ENCODE peak calls at places on chromosomes 2 and 18, in nine cellular contexts. V, E, P, T, G, S, U, D and H are unnamed samples.

GRCh38 chr2:217993817-217994459 is 8.9 kb downstream of the TNS1 start:
- DNase-seq in V (no peak), E (no peak), P (no peak), T (peak), G (peak), S (no peak), U (peak), D (peak), H (no peak)

GRCh38 chr2:70340921-70341765 is 39.3 kb upstream of the FAM136A start:
- DNase-seq in V (no peak), E (peak), P (no peak), T (peak), G (peak), S (peak), U (peak), D (no peak), H (peak)

GRCh38 chr2:190534310-190535118 is at the start of gene NEMP2:
- DNase-seq in V (no peak), E (peak), P (no peak), T (peak), G (peak), S (no peak), U (peak), D (peak), H (peak)

GRCh38 chr2:25251032-25251460 is 82.7 kb upstream of the POMC start:
- DNase-seq in V (no peak), E (no peak), P (no peak), T (no peak), G (no peak), S (no peak), U (no peak), D (no peak), H (no peak)

GRCh38 chr2:79776461-79777146 is 263.8 kb downstream of the CTNNA2 start:
- DNase-seq in V (no peak), E (no peak), P (no peak), T (no peak), G (no peak), S (no peak), U (no peak), D (no peak), H (no peak)

GRCh38 chr18:34491719-34492118 is 218.4 kb upstream of the DTNA start:
- DNase-seq in V (no peak), E (no peak), P (no peak), T (no peak), G (no peak), S (no peak), U (peak), D (no peak), H (no peak)

GRCh38 chr2:102726128-102727087 is 35.4 kb upstream of the TMEM182 start:
- DNase-seq in V (no peak), E (no peak), P (no peak), T (no peak), G (no peak), S (no peak), U (no peak), D (no peak), H (no peak)

GRCh38 chr2:19352946-19353720 is 5.3 kb downstream of the OSR1 start:
- DNase-seq in V (no peak), E (no peak), P (no peak), T (no peak), G (no peak), S (no peak), U (no peak), D (no peak), H (no peak)

GRCh38 chr2:55595536-55595935 is 21.9 kb downstream of the PPP4R3B start:
- DNase-seq in V (no peak), E (no peak), P (no peak), T (peak), G (no peak), S (no peak), U (no peak), D (no peak), H (no peak)

GRCh38 chr2:119292226-119292625 is 68.6 kb downstream of the STEAP3 start:
- DNase-seq in V (no peak), E (peak), P (no peak), T (no peak), G (no peak), S (peak), U (peak), D (no peak), H (peak)

GRCh38 chr2:28071221-28071620 is 180.7 kb downstream of the BABAM2 start:
- DNase-seq in V (no peak), E (no peak), P (no peak), T (no peak), G (no peak), S (no peak), U (no peak), D (no peak), H (no peak)

GRCh38 chr2:96152301-96153165 is 7.3 kb upstream of the DUSP2 start:
- DNase-seq in V (no peak), E (no peak), P (no peak), T (no peak), G (no peak), S (no peak), U (no peak), D (no peak), H (no peak)

GRCh38 chr2:128552806-128553551 is 234.3 kb upstream of the HS6ST1 start:
- DNase-seq in V (no peak), E (peak), P (no peak), T (peak), G (no peak), S (no peak), U (no peak), D (no peak), H (no peak)

GRCh38 chr2:24824071-24824588 is 30.9 kb downstream of the CENPO start:
- DNase-seq in V (no peak), E (no peak), P (no peak), T (no peak), G (peak), S (no peak), U (no peak), D (no peak), H (peak)

GRCh38 chr2:191155608-191156071 is 4.8 kb upstream of the STAT4 start:
- DNase-seq in V (peak), E (peak), P (peak), T (peak), G (no peak), S (peak), U (peak), D (no peak), H (no peak)

GRCh38 chr2:37366773-37367172 is 22.3 kb downstream of the QPCT start:
- DNase-seq in V (no peak), E (no peak), P (no peak), T (no peak), G (no peak), S (no peak), U (no peak), D (no peak), H (no peak)

GRCh38 chr2:8525582-8526402 is 156.1 kb upstream of the ID2 start:
- DNase-seq in V (no peak), E (no peak), P (no peak), T (peak), G (peak), S (peak), U (peak), D (peak), H (no peak)

GRCh38 chr18:77590928-77591327 is 341.3 kb downstream of the GALR1 start:
- DNase-seq in V (no peak), E (no peak), P (no peak), T (no peak), G (no peak), S (no peak), U (no peak), D (no peak), H (no peak)

GRCh38 chr2:8049851-8050571 is 631.8 kb upstream of the ID2 start:
- DNase-seq in V (no peak), E (no peak), P (no peak), T (no peak), G (no peak), S (no peak), U (no peak), D (no peak), H (no peak)

GRCh38 chr2:169664600-169664977 is 29.6 kb downstream of the CFAP210 start:
- DNase-seq in V (no peak), E (peak), P (no peak), T (peak), G (no peak), S (no peak), U (no peak), D (no peak), H (no peak)

GRCh38 chr2:172179045-172179742 is 76.5 kb upstream of the DLX2 start:
- DNase-seq in V (no peak), E (peak), P (no peak), T (no peak), G (peak), S (peak), U (no peak), D (no peak), H (no peak)

GRCh38 chr2:71992036-71992435 is 155.6 kb downstream of the CYP26B1 start:
- DNase-seq in V (no peak), E (no peak), P (no peak), T (no peak), G (no peak), S (no peak), U (no peak), D (no peak), H (no peak)